ENCODE peak calls at places on chromosome 1, in seven cellular contexts. One of them, this sample, is unnamed.

GRCh38 chr1:197838836-197839235 is 63.6 kb upstream of the DENND1B start:
- DNase-seq in right lobe of liver: no peak
- DNase-seq in small intestine: peak
- DNase-seq in MM.1S: no peak
- DNase-seq in astrocyte of the spinal cord: peak
- DNase-seq in cardiac fibroblast: peak
- DNase-seq in CD4-positive, CD25-positive, alpha-beta regulatory T cell: no peak
- DNase-seq in this sample: no peak

GRCh38 chr1:114009393-114009792 is 30.1 kb downstream of the OLFML3 start:
- DNase-seq in MM.1S: no peak
- DNase-seq in astrocyte of the spinal cord: no peak
- DNase-seq in cardiac fibroblast: peak
- DNase-seq in right lobe of liver: no peak
- DNase-seq in small intestine: no peak
- DNase-seq in CD4-positive, CD25-positive, alpha-beta regulatory T cell: no peak
- DNase-seq in this sample: no peak

GRCh38 chr1:54846301-54846700 is 40.7 kb downstream of the DHCR24 start:
- DNase-seq in CD4-positive, CD25-positive, alpha-beta regulatory T cell: no peak
- DNase-seq in MM.1S: no peak
- DNase-seq in small intestine: no peak
- DNase-seq in cardiac fibroblast: no peak
- DNase-seq in right lobe of liver: no peak
- DNase-seq in astrocyte of the spinal cord: no peak
- DNase-seq in this sample: no peak

GRCh38 chr1:164659621-164660414 is 100.8 kb downstream of the PBX1 start:
- DNase-seq in astrocyte of the spinal cord: no peak
- DNase-seq in MM.1S: no peak
- DNase-seq in cardiac fibroblast: no peak
- DNase-seq in right lobe of liver: no peak
- DNase-seq in CD4-positive, CD25-positive, alpha-beta regulatory T cell: no peak
- DNase-seq in small intestine: peak
- DNase-seq in this sample: no peak

GRCh38 chr1:155569988-155570592 is 7.5 kb upstream of the ASH1L start:
- DNase-seq in MM.1S: no peak
- DNase-seq in right lobe of liver: no peak
- DNase-seq in CD4-positive, CD25-positive, alpha-beta regulatory T cell: no peak
- DNase-seq in small intestine: no peak
- DNase-seq in cardiac fibroblast: peak
- DNase-seq in astrocyte of the spinal cord: peak
- DNase-seq in this sample: no peak

GRCh38 chr1:24705260-24706073 is 39.8 kb upstream of the CLIC4 start:
- DNase-seq in astrocyte of the spinal cord: peak
- DNase-seq in small intestine: peak
- DNase-seq in cardiac fibroblast: peak
- DNase-seq in right lobe of liver: peak
- DNase-seq in CD4-positive, CD25-positive, alpha-beta regulatory T cell: peak
- DNase-seq in MM.1S: peak
- DNase-seq in this sample: peak

GRCh38 chr1:40450491-40451237 is 388 bp downstream of the ZFP69B start:
- DNase-seq in cardiac fibroblast: peak
- DNase-seq in right lobe of liver: no peak
- DNase-seq in CD4-positive, CD25-positive, alpha-beta regulatory T cell: peak
- DNase-seq in small intestine: no peak
- DNase-seq in astrocyte of the spinal cord: peak
- DNase-seq in MM.1S: no peak
- DNase-seq in this sample: peak

GRCh38 chr1:77433934-77434333 is 152.1 kb downstream of the AK5 start:
- DNase-seq in right lobe of liver: no peak
- DNase-seq in cardiac fibroblast: no peak
- DNase-seq in CD4-positive, CD25-positive, alpha-beta regulatory T cell: no peak
- DNase-seq in MM.1S: no peak
- DNase-seq in small intestine: no peak
- DNase-seq in astrocyte of the spinal cord: no peak
- DNase-seq in this sample: no peak

GRCh38 chr1:16189003-16189402 is 23.4 kb downstream of the ARHGEF19 start:
- DNase-seq in small intestine: peak
- DNase-seq in astrocyte of the spinal cord: no peak
- DNase-seq in CD4-positive, CD25-positive, alpha-beta regulatory T cell: no peak
- DNase-seq in MM.1S: no peak
- DNase-seq in cardiac fibroblast: peak
- DNase-seq in right lobe of liver: no peak
- DNase-seq in this sample: peak

GRCh38 chr1:201748331-201748730 is 80.6 kb upstream of the IPO9 start:
- DNase-seq in astrocyte of the spinal cord: peak
- DNase-seq in CD4-positive, CD25-positive, alpha-beta regulatory T cell: no peak
- DNase-seq in MM.1S: no peak
- DNase-seq in right lobe of liver: no peak
- DNase-seq in cardiac fibroblast: peak
- DNase-seq in small intestine: no peak
- DNase-seq in this sample: no peak

GRCh38 chr1:29437946-29438345 is 201.6 kb downstream of the PTPRU start:
- DNase-seq in MM.1S: no peak
- DNase-seq in small intestine: no peak
- DNase-seq in CD4-positive, CD25-positive, alpha-beta regulatory T cell: no peak
- DNase-seq in cardiac fibroblast: no peak
- DNase-seq in astrocyte of the spinal cord: no peak
- DNase-seq in right lobe of liver: peak
- DNase-seq in this sample: no peak

DNA sequence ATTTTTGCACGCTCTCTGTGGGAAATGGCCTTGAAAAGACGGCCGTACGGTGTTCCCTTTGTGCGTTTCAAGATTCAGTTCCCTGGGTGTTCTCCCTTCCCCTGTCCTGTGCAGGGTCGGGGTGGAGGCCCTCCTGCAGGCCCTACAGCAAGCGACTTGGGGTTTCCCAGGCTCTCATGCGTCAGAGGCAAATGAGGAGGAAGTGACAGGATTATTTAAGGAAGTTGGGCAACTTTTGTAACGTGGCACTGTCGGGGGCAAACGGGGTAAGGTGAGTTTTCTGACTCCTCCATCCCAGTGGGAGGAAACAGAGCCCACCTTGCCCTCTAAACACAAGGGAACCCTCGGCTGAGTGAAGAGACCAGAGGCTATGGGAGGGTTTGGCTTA is 16.1 kb upstream of the AJAP1 start:
- DNase-seq in CD4-positive, CD25-positive, alpha-beta regulatory T cell: no peak
- DNase-seq in small intestine: no peak
- DNase-seq in cardiac fibroblast: no peak
- DNase-seq in MM.1S: no peak
- DNase-seq in astrocyte of the spinal cord: no peak
- DNase-seq in right lobe of liver: no peak
- DNase-seq in this sample: no peak
- H3K4me3 ChIP-seq in CD4-positive, CD25-positive, alpha-beta regulatory T cell: no peak
- H3K4me3 ChIP-seq in small intestine: no peak
- H3K4me3 ChIP-seq in cardiac fibroblast: no peak
- H3K4me3 ChIP-seq in MM.1S: no peak
- H3K4me3 ChIP-seq in astrocyte of the spinal cord: no peak
- H3K4me3 ChIP-seq in right lobe of liver: no peak
- H3K4me3 ChIP-seq in this sample: no peak

GRCh38 chr1:225763815-225764548 is 13.6 kb upstream of the SRP9 start:
- DNase-seq in cardiac fibroblast: peak
- DNase-seq in astrocyte of the spinal cord: peak
- DNase-seq in MM.1S: no peak
- DNase-seq in small intestine: no peak
- DNase-seq in CD4-positive, CD25-positive, alpha-beta regulatory T cell: no peak
- DNase-seq in right lobe of liver: peak
- DNase-seq in this sample: peak

GRCh38 chr1:225767591-225768540 is 9.8 kb upstream of the SRP9 start:
- DNase-seq in right lobe of liver: peak
- DNase-seq in astrocyte of the spinal cord: peak
- DNase-seq in CD4-positive, CD25-positive, alpha-beta regulatory T cell: no peak
- DNase-seq in cardiac fibroblast: peak
- DNase-seq in MM.1S: no peak
- DNase-seq in small intestine: no peak
- DNase-seq in this sample: peak

GRCh38 chr1:225768662-225769426 is 8.8 kb upstream of the SRP9 start:
- DNase-seq in MM.1S: no peak
- DNase-seq in small intestine: no peak
- DNase-seq in CD4-positive, CD25-positive, alpha-beta regulatory T cell: no peak
- DNase-seq in cardiac fibroblast: no peak
- DNase-seq in astrocyte of the spinal cord: no peak
- DNase-seq in right lobe of liver: peak
- DNase-seq in this sample: no peak

GRCh38 chr1:225766967-225767413 is 10.6 kb upstream of the SRP9 start:
- DNase-seq in MM.1S: no peak
- DNase-seq in CD4-positive, CD25-positive, alpha-beta regulatory T cell: no peak
- DNase-seq in astrocyte of the spinal cord: peak
- DNase-seq in cardiac fibroblast: peak
- DNase-seq in right lobe of liver: no peak
- DNase-seq in small intestine: no peak
- DNase-seq in this sample: peak

DNA sequence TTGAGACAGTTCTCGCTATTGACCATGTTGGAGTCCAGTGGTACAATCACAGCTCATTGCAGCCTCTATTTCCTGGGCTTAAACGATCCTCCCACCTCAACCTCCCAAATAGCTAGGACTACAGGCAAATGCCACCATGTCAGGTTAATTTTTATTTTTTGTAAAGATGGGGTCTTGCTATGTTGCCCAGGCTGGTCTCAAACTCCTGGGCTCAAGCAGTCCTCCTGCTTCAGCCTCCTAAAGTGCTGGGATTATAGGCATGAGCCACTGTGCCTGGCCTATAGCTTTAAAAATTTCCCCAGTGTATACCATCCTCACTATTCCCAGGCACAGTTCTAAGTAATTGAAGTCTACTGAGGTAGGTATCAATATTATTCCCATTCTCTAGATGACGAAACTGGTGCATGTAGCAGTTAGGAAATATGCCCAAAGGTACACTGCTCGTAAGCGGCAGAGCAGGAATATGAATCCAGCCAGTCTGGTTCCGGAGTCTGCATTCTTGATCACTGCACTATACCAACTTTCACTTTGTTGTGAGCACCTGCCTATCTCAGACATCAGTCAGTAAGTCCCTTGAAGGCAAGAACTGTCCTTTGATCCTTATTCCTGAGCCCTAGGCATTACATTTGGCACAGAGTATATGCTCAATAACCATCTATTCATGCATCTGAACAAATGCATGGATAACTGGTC is 11.5 kb upstream of the SRP9 start:
- DNase-seq in MM.1S: no peak
- DNase-seq in right lobe of liver: no peak
- DNase-seq in small intestine: no peak
- DNase-seq in astrocyte of the spinal cord: no peak
- DNase-seq in cardiac fibroblast: no peak
- DNase-seq in CD4-positive, CD25-positive, alpha-beta regulatory T cell: no peak
- DNase-seq in this sample: no peak
- H3K4me3 ChIP-seq in MM.1S: no peak
- H3K4me3 ChIP-seq in right lobe of liver: no peak
- H3K4me3 ChIP-seq in small intestine: no peak
- H3K4me3 ChIP-seq in astrocyte of the spinal cord: no peak
- H3K4me3 ChIP-seq in cardiac fibroblast: no peak
- H3K4me3 ChIP-seq in CD4-positive, CD25-positive, alpha-beta regulatory T cell: no peak
- H3K4me3 ChIP-seq in this sample: no peak

GRCh38 chr1:161196521-161197451 is 2.1 kb downstream of the ADAMTS4 start:
- DNase-seq in right lobe of liver: no peak
- DNase-seq in small intestine: no peak
- DNase-seq in cardiac fibroblast: peak
- DNase-seq in astrocyte of the spinal cord: peak
- DNase-seq in MM.1S: no peak
- DNase-seq in CD4-positive, CD25-positive, alpha-beta regulatory T cell: no peak
- DNase-seq in this sample: peak
- H3K4me3 ChIP-seq in right lobe of liver: no peak
- H3K4me3 ChIP-seq in small intestine: no peak
- H3K4me3 ChIP-seq in cardiac fibroblast: peak
- H3K4me3 ChIP-seq in astrocyte of the spinal cord: peak
- H3K4me3 ChIP-seq in MM.1S: no peak
- H3K4me3 ChIP-seq in CD4-positive, CD25-positive, alpha-beta regulatory T cell: no peak
- H3K4me3 ChIP-seq in this sample: peak

GRCh38 chr1:247112479-247112781 is 8.3 kb upstream of the ZNF669 start:
- DNase-seq in right lobe of liver: no peak
- DNase-seq in CD4-positive, CD25-positive, alpha-beta regulatory T cell: no peak
- DNase-seq in cardiac fibroblast: no peak
- DNase-seq in small intestine: no peak
- DNase-seq in MM.1S: no peak
- DNase-seq in astrocyte of the spinal cord: no peak
- DNase-seq in this sample: peak
- H3K4me3 ChIP-seq in right lobe of liver: peak
- H3K4me3 ChIP-seq in CD4-positive, CD25-positive, alpha-beta regulatory T cell: no peak
- H3K4me3 ChIP-seq in cardiac fibroblast: no peak
- H3K4me3 ChIP-seq in small intestine: peak
- H3K4me3 ChIP-seq in MM.1S: no peak
- H3K4me3 ChIP-seq in astrocyte of the spinal cord: no peak
- H3K4me3 ChIP-seq in this sample: peak

GRCh38 chr1:232627645-232628334 is 2.1 kb downstream of the SIPA1L2 start:
- DNase-seq in small intestine: peak
- DNase-seq in cardiac fibroblast: peak
- DNase-seq in astrocyte of the spinal cord: peak
- DNase-seq in right lobe of liver: no peak
- DNase-seq in CD4-positive, CD25-positive, alpha-beta regulatory T cell: peak
- DNase-seq in MM.1S: peak
- DNase-seq in this sample: no peak

GRCh38 chr1:232627171-232627570 is 2.8 kb downstream of the SIPA1L2 start:
- DNase-seq in MM.1S: peak
- DNase-seq in small intestine: no peak
- DNase-seq in right lobe of liver: no peak
- DNase-seq in cardiac fibroblast: no peak
- DNase-seq in CD4-positive, CD25-positive, alpha-beta regulatory T cell: no peak
- DNase-seq in astrocyte of the spinal cord: no peak
- DNase-seq in this sample: no peak

GRCh38 chr1:232624892-232625291 is 5.0 kb downstream of the SIPA1L2 start:
- DNase-seq in CD4-positive, CD25-positive, alpha-beta regulatory T cell: no peak
- DNase-seq in MM.1S: no peak
- DNase-seq in cardiac fibroblast: no peak
- DNase-seq in astrocyte of the spinal cord: no peak
- DNase-seq in small intestine: no peak
- DNase-seq in right lobe of liver: no peak
- DNase-seq in this sample: no peak

GRCh38 chr1:232625319-232625868 is 4.5 kb downstream of the SIPA1L2 start:
- DNase-seq in MM.1S: no peak
- DNase-seq in right lobe of liver: no peak
- DNase-seq in astrocyte of the spinal cord: no peak
- DNase-seq in small intestine: no peak
- DNase-seq in cardiac fibroblast: no peak
- DNase-seq in CD4-positive, CD25-positive, alpha-beta regulatory T cell: no peak
- DNase-seq in this sample: no peak

DNA sequence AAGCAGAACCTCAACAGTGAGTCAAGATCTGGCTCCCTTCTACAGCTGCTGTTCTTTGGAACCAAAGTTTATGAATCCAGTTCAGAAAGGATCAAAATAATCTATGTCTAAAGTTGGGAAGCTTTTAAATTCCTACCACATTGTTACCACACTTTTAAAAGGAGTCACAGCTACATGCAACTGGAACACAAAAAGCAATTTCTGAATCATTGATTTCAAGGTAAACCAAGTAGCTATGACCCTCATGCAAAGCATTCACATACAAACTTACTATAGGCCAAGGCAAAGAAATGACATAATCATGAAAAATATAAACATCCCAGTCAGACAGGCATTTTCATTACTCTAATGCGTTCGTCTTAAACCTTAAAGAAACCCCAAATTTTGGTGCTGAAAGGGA is 3.5 kb downstream of the SIPA1L2 start:
- DNase-seq in cardiac fibroblast: peak
- DNase-seq in astrocyte of the spinal cord: no peak
- DNase-seq in small intestine: no peak
- DNase-seq in right lobe of liver: no peak
- DNase-seq in CD4-positive, CD25-positive, alpha-beta regulatory T cell: no peak
- DNase-seq in MM.1S: no peak
- DNase-seq in this sample: no peak
- H3K4me3 ChIP-seq in cardiac fibroblast: no peak
- H3K4me3 ChIP-seq in astrocyte of the spinal cord: no peak
- H3K4me3 ChIP-seq in small intestine: no peak
- H3K4me3 ChIP-seq in right lobe of liver: no peak
- H3K4me3 ChIP-seq in CD4-positive, CD25-positive, alpha-beta regulatory T cell: no peak
- H3K4me3 ChIP-seq in MM.1S: no peak
- H3K4me3 ChIP-seq in this sample: no peak

GRCh38 chr1:6419397-6419802 is 319 bp downstream of the HES2 start:
- DNase-seq in MM.1S: no peak
- DNase-seq in CD4-positive, CD25-positive, alpha-beta regulatory T cell: no peak
- DNase-seq in right lobe of liver: no peak
- DNase-seq in small intestine: no peak
- DNase-seq in cardiac fibroblast: no peak
- DNase-seq in astrocyte of the spinal cord: no peak
- DNase-seq in this sample: no peak
- H3K4me3 ChIP-seq in MM.1S: no peak
- H3K4me3 ChIP-seq in CD4-positive, CD25-positive, alpha-beta regulatory T cell: no peak
- H3K4me3 ChIP-seq in right lobe of liver: no peak
- H3K4me3 ChIP-seq in small intestine: peak
- H3K4me3 ChIP-seq in cardiac fibroblast: peak
- H3K4me3 ChIP-seq in astrocyte of the spinal cord: peak
- H3K4me3 ChIP-seq in this sample: peak